ENCODE peak calls at places on chromosomes 6 and 20, in five cellular contexts. F is stomach; U is stimulated activated CD4-positive, alpha-beta T cell treated with anti-CD3 and anti-CD28 coated beads, TNF-alpha, amount 100 ng/mL, for 24 hours; Z is neural crest cell; T is transverse colon. R is an unnamed sample.

GRCh38 chr6:18323935-18324707 is 59.8 kb upstream of the DEK start:
- DNase-seq in Z (peak; percentile 4), F (no peak), U (no peak), T (no peak), R (peak; percentile 73)

GRCh38 chr6:20085817-20086216 is 126.5 kb downstream of the MBOAT1 start:
- DNase-seq in U (no peak), Z (no peak), F (no peak), T (no peak), R (no peak)

GRCh38 chr6:3381233-3382065 is 75.4 kb downstream of the SLC22A23 start:
- DNase-seq in U (no peak), F (no peak), Z (no peak), T (no peak), R (peak; percentile 70)

GRCh38 chr20:44342240-44342639 is 5.4 kb downstream of the R3HDML start:
- DNase-seq in T (no peak), Z (no peak), F (no peak), U (no peak), R (peak; percentile 12)

GRCh38 chr6:146593978-146594377 is 4.8 kb upstream of the ADGB start:
- DNase-seq in Z (no peak), U (no peak), T (no peak), F (no peak), R (no peak)

GRCh38 chr6:81253821-81254220 is 498.7 kb downstream of the TENT5A start:
- DNase-seq in U (no peak), Z (no peak), F (no peak), T (no peak), R (no peak)

GRCh38 chr6:143187173-143187908 is 126.7 kb downstream of the AIG1 start:
- DNase-seq in Z (no peak), T (no peak), U (no peak), F (no peak), R (peak; percentile 93)

GRCh38 chr6:38131527-38131965 is 312.0 kb downstream of the ZFAND3 start:
- DNase-seq in U (no peak), T (no peak), Z (no peak), F (no peak), R (peak; percentile 98)

GRCh38 chr6:79777713-79778579 is 146.8 kb downstream of the SH3BGRL2 start:
- DNase-seq in U (peak; percentile 85), T (peak; percentile 80), F (peak; percentile 82), Z (peak; percentile 86), R (peak; percentile 67)

GRCh38 chr6:155195903-155196302 is 67.9 kb upstream of the CLDN20 start:
- DNase-seq in Z (no peak), T (no peak), F (no peak), U (no peak), R (no peak)

R was measured in fibroblast of the aortic adventitia.